ENCODE peak calls at places on chromosome 7, in nine cellular contexts. One of them, this sample, is unnamed.

GRCh38 chr7:117193564-117193963 is 129.3 kb downstream of the WNT2 start:
- DNase-seq in PC-3: no peak
- DNase-seq in PC-9: no peak
- DNase-seq in osteocyte: no peak
- DNase-seq in heart right ventricle: no peak
- DNase-seq in GM20000: no peak
- DNase-seq in MM.1S: no peak
- DNase-seq in CD4-positive, alpha-beta T cell: no peak
- DNase-seq in heart left ventricle: no peak
- DNase-seq in this sample: no peak

GRCh38 chr7:40758590-40758989 is 623.8 kb downstream of the SUGCT start:
- DNase-seq in PC-3: no peak
- DNase-seq in CD4-positive, alpha-beta T cell: no peak
- DNase-seq in heart left ventricle: no peak
- DNase-seq in PC-9: no peak
- DNase-seq in heart right ventricle: no peak
- DNase-seq in GM20000: no peak
- DNase-seq in osteocyte: no peak
- DNase-seq in MM.1S: no peak
- DNase-seq in this sample: no peak

GRCh38 chr7:133167300-133167699 is 85.4 kb upstream of the CHCHD3 start:
- DNase-seq in PC-3: no peak
- DNase-seq in GM20000: no peak
- DNase-seq in PC-9: no peak
- DNase-seq in osteocyte: no peak
- DNase-seq in CD4-positive, alpha-beta T cell: no peak
- DNase-seq in heart right ventricle: no peak
- DNase-seq in MM.1S: no peak
- DNase-seq in heart left ventricle: no peak
- DNase-seq in this sample: no peak

GRCh38 chr7:29723599-29723998 is 82.7 kb upstream of the WIPF3 start:
- DNase-seq in MM.1S: no peak
- DNase-seq in GM20000: no peak
- DNase-seq in CD4-positive, alpha-beta T cell: no peak
- DNase-seq in heart right ventricle: no peak
- DNase-seq in osteocyte: no peak
- DNase-seq in PC-9: peak
- DNase-seq in PC-3: peak
- DNase-seq in heart left ventricle: no peak
- DNase-seq in this sample: no peak

GRCh38 chr7:17530249-17530648 is 231.8 kb downstream of the AHR start:
- DNase-seq in CD4-positive, alpha-beta T cell: no peak
- DNase-seq in PC-3: no peak
- DNase-seq in GM20000: no peak
- DNase-seq in heart right ventricle: no peak
- DNase-seq in PC-9: no peak
- DNase-seq in osteocyte: no peak
- DNase-seq in MM.1S: no peak
- DNase-seq in heart left ventricle: no peak
- DNase-seq in this sample: no peak

GRCh38 chr7:149067869-149068268 is 22.6 kb downstream of the ZNF786 start:
- DNase-seq in heart left ventricle: no peak
- DNase-seq in PC-9: no peak
- DNase-seq in PC-3: peak
- DNase-seq in MM.1S: no peak
- DNase-seq in osteocyte: no peak
- DNase-seq in GM20000: no peak
- DNase-seq in heart right ventricle: no peak
- DNase-seq in CD4-positive, alpha-beta T cell: no peak
- DNase-seq in this sample: no peak

GRCh38 chr7:44103566-44103940 is 592 bp upstream of the AEBP1 start:
- DNase-seq in osteocyte: no peak
- DNase-seq in MM.1S: no peak
- DNase-seq in GM20000: no peak
- DNase-seq in heart left ventricle: no peak
- DNase-seq in PC-3: no peak
- DNase-seq in PC-9: no peak
- DNase-seq in heart right ventricle: no peak
- DNase-seq in CD4-positive, alpha-beta T cell: no peak
- DNase-seq in this sample: no peak

GRCh38 chr7:82594665-82595064 is 151.1 kb upstream of the CACNA2D1 start:
- DNase-seq in GM20000: no peak
- DNase-seq in heart left ventricle: no peak
- DNase-seq in heart right ventricle: no peak
- DNase-seq in PC-3: no peak
- DNase-seq in PC-9: peak
- DNase-seq in osteocyte: no peak
- DNase-seq in MM.1S: no peak
- DNase-seq in CD4-positive, alpha-beta T cell: no peak
- DNase-seq in this sample: no peak

GRCh38 chr7:155371884-155372781 is 74.5 kb downstream of the INSIG1 start:
- DNase-seq in CD4-positive, alpha-beta T cell: no peak
- DNase-seq in osteocyte: no peak
- DNase-seq in GM20000: peak
- DNase-seq in PC-3: no peak
- DNase-seq in PC-9: no peak
- DNase-seq in heart right ventricle: no peak
- DNase-seq in heart left ventricle: no peak
- DNase-seq in MM.1S: peak
- DNase-seq in this sample: no peak

GRCh38 chr7:27411145-27411544 is 168.5 kb downstream of the EVX1 start:
- DNase-seq in heart right ventricle: no peak
- DNase-seq in CD4-positive, alpha-beta T cell: no peak
- DNase-seq in PC-9: no peak
- DNase-seq in GM20000: no peak
- DNase-seq in PC-3: no peak
- DNase-seq in MM.1S: no peak
- DNase-seq in osteocyte: no peak
- DNase-seq in heart left ventricle: no peak
- DNase-seq in this sample: no peak

GRCh38 chr7:120996333-120996982 is 7.9 kb downstream of the CPED1 start:
- DNase-seq in PC-9: peak
- DNase-seq in heart left ventricle: peak
- DNase-seq in PC-3: peak
- DNase-seq in osteocyte: peak
- DNase-seq in CD4-positive, alpha-beta T cell: peak
- DNase-seq in heart right ventricle: no peak
- DNase-seq in GM20000: no peak
- DNase-seq in MM.1S: peak
- DNase-seq in this sample: no peak

GRCh38 chr7:20647908-20648776 is 32.7 kb downstream of the ABCB5 start:
- DNase-seq in CD4-positive, alpha-beta T cell: no peak
- DNase-seq in MM.1S: peak
- DNase-seq in heart right ventricle: no peak
- DNase-seq in PC-3: peak
- DNase-seq in PC-9: peak
- DNase-seq in osteocyte: no peak
- DNase-seq in GM20000: no peak
- DNase-seq in heart left ventricle: no peak
- DNase-seq in this sample: no peak
- TF ChIP-seq CTCF in CD4-positive, alpha-beta T cell: no peak
- TF ChIP-seq CTCF in MM.1S: peak
- TF ChIP-seq CTCF in heart right ventricle: peak
- TF ChIP-seq CTCF in PC-3: peak
- TF ChIP-seq CTCF in PC-9: peak
- TF ChIP-seq CTCF in osteocyte: peak
- TF ChIP-seq CTCF in GM20000: no peak
- TF ChIP-seq CTCF in heart left ventricle: peak
- TF ChIP-seq CTCF in this sample: peak

GRCh38 chr7:22649686-22650085 is 77.3 kb upstream of the IL6 start:
- DNase-seq in osteocyte: no peak
- DNase-seq in PC-9: no peak
- DNase-seq in heart left ventricle: no peak
- DNase-seq in heart right ventricle: no peak
- DNase-seq in PC-3: no peak
- DNase-seq in GM20000: no peak
- DNase-seq in MM.1S: no peak
- DNase-seq in CD4-positive, alpha-beta T cell: no peak
- DNase-seq in this sample: no peak

GRCh38 chr7:22647451-22648257 is 79.3 kb upstream of the IL6 start:
- DNase-seq in heart right ventricle: no peak
- DNase-seq in osteocyte: no peak
- DNase-seq in PC-9: no peak
- DNase-seq in PC-3: peak
- DNase-seq in GM20000: no peak
- DNase-seq in heart left ventricle: no peak
- DNase-seq in MM.1S: no peak
- DNase-seq in CD4-positive, alpha-beta T cell: no peak
- DNase-seq in this sample: no peak

GRCh38 chr7:22642454-22642853 is 84.5 kb upstream of the IL6 start:
- DNase-seq in GM20000: no peak
- DNase-seq in heart right ventricle: no peak
- DNase-seq in PC-3: no peak
- DNase-seq in MM.1S: no peak
- DNase-seq in PC-9: no peak
- DNase-seq in heart left ventricle: no peak
- DNase-seq in CD4-positive, alpha-beta T cell: no peak
- DNase-seq in osteocyte: no peak
- DNase-seq in this sample: no peak

GRCh38 chr7:22640269-22640668 is 86.7 kb upstream of the IL6 start:
- DNase-seq in GM20000: peak
- DNase-seq in MM.1S: peak
- DNase-seq in heart right ventricle: no peak
- DNase-seq in heart left ventricle: no peak
- DNase-seq in PC-9: no peak
- DNase-seq in osteocyte: no peak
- DNase-seq in CD4-positive, alpha-beta T cell: no peak
- DNase-seq in PC-3: no peak
- DNase-seq in this sample: no peak

DNA sequence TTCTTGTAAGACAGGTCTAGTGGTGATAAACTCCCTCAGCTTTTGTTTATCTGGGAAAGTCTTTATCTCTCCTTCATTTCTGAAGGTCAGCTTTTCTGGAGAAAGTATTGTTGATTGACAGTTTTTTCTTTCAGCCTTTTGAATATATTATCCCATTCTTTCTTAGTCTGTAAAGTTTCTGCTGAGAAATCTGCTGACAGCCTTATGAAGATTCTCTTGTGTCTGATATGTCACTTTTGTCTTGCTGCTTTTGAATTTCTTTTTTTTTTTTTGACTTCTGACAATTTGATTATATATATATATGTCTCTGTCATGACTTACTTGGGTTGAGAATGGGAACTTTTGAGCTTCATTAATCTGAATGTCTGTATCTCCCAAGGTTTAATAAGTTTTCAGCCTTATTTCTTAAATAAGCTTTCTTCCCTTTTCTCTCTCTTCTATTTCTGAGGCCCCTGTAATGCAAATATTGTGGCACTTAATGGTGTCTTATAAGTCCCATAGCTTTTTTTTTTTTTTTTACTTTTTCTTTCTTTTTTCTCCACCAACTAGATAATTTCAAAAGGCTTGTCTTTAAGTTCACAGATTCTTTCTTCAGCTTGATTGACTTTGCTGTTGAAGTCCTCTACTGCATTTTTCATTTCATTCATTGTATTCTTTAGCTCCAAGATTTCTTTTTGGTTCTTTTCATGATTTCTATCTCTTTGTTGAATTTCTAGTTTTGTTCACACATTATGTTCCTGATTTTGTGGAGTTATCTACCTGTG is 81.4 kb upstream of the IL6 start:
- DNase-seq in MM.1S: no peak
- DNase-seq in PC-9: no peak
- DNase-seq in heart left ventricle: no peak
- DNase-seq in heart right ventricle: no peak
- DNase-seq in GM20000: no peak
- DNase-seq in osteocyte: no peak
- DNase-seq in CD4-positive, alpha-beta T cell: no peak
- DNase-seq in PC-3: no peak
- DNase-seq in this sample: no peak
- TF ChIP-seq CTCF in MM.1S: no peak
- TF ChIP-seq CTCF in PC-9: no peak
- TF ChIP-seq CTCF in heart left ventricle: no peak
- TF ChIP-seq CTCF in heart right ventricle: no peak
- TF ChIP-seq CTCF in GM20000: no peak
- TF ChIP-seq CTCF in osteocyte: no peak
- TF ChIP-seq CTCF in CD4-positive, alpha-beta T cell: no peak
- TF ChIP-seq CTCF in PC-3: no peak
- TF ChIP-seq CTCF in this sample: no peak

GRCh38 chr7:74022507-74022906 is 5.5 kb upstream of the ELN start:
- DNase-seq in PC-9: no peak
- DNase-seq in CD4-positive, alpha-beta T cell: no peak
- DNase-seq in MM.1S: no peak
- DNase-seq in heart right ventricle: no peak
- DNase-seq in GM20000: no peak
- DNase-seq in osteocyte: no peak
- DNase-seq in PC-3: no peak
- DNase-seq in heart left ventricle: no peak
- DNase-seq in this sample: no peak

GRCh38 chr7:74025745-74026144 is 2.2 kb upstream of the ELN start:
- DNase-seq in PC-3: no peak
- DNase-seq in osteocyte: no peak
- DNase-seq in PC-9: no peak
- DNase-seq in heart right ventricle: no peak
- DNase-seq in heart left ventricle: no peak
- DNase-seq in MM.1S: no peak
- DNase-seq in GM20000: no peak
- DNase-seq in CD4-positive, alpha-beta T cell: no peak
- DNase-seq in this sample: no peak

GRCh38 chr7:74023037-74023436 is 4.9 kb upstream of the ELN start:
- DNase-seq in heart left ventricle: peak
- DNase-seq in PC-9: peak
- DNase-seq in CD4-positive, alpha-beta T cell: no peak
- DNase-seq in PC-3: peak
- DNase-seq in GM20000: no peak
- DNase-seq in osteocyte: peak
- DNase-seq in heart right ventricle: peak
- DNase-seq in MM.1S: no peak
- DNase-seq in this sample: no peak

GRCh38 chr7:74025146-74025545 is 2.8 kb upstream of the ELN start:
- DNase-seq in heart right ventricle: no peak
- DNase-seq in osteocyte: no peak
- DNase-seq in heart left ventricle: no peak
- DNase-seq in PC-3: no peak
- DNase-seq in MM.1S: no peak
- DNase-seq in PC-9: peak
- DNase-seq in GM20000: no peak
- DNase-seq in CD4-positive, alpha-beta T cell: no peak
- DNase-seq in this sample: no peak

DNA sequence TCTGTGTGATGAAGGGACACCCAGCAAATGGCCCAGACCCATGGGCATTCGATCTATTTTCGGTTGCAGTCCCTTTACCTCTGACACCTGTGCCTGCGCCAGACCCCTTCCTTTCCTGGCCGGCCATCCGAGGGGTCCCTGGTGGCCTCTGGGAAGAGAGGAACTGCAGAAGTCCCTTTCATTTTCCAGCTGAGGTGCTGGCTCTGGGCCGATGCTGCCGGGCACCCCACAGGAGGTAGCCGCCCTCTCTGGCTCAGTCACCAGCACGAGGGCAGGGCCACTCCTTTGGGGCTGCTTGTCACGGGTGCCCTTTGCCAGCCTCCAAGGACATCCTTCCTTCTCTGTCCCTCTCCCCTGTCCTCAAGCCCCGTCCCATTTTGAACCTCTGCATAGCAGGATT is 4.2 kb upstream of the ELN start:
- DNase-seq in GM20000: no peak
- DNase-seq in PC-9: no peak
- DNase-seq in heart right ventricle: no peak
- DNase-seq in osteocyte: no peak
- DNase-seq in MM.1S: no peak
- DNase-seq in heart left ventricle: no peak
- DNase-seq in PC-3: no peak
- DNase-seq in CD4-positive, alpha-beta T cell: no peak
- DNase-seq in this sample: no peak
- TF ChIP-seq CTCF in GM20000: no peak
- TF ChIP-seq CTCF in PC-9: no peak
- TF ChIP-seq CTCF in heart right ventricle: no peak
- TF ChIP-seq CTCF in osteocyte: no peak
- TF ChIP-seq CTCF in MM.1S: no peak
- TF ChIP-seq CTCF in heart left ventricle: no peak
- TF ChIP-seq CTCF in PC-3: no peak
- TF ChIP-seq CTCF in CD4-positive, alpha-beta T cell: no peak
- TF ChIP-seq CTCF in this sample: no peak

GRCh38 chr7:64307254-64308018 is 6.3 kb upstream of the ZNF736 start:
- DNase-seq in heart right ventricle: peak
- DNase-seq in GM20000: peak
- DNase-seq in MM.1S: peak
- DNase-seq in heart left ventricle: peak
- DNase-seq in PC-9: peak
- DNase-seq in PC-3: peak
- DNase-seq in osteocyte: no peak
- DNase-seq in CD4-positive, alpha-beta T cell: peak
- DNase-seq in this sample: peak
- TF ChIP-seq CTCF in heart right ventricle: peak
- TF ChIP-seq CTCF in GM20000: no peak
- TF ChIP-seq CTCF in MM.1S: no peak
- TF ChIP-seq CTCF in heart left ventricle: no peak
- TF ChIP-seq CTCF in PC-9: no peak
- TF ChIP-seq CTCF in PC-3: no peak
- TF ChIP-seq CTCF in osteocyte: no peak
- TF ChIP-seq CTCF in CD4-positive, alpha-beta T cell: no peak
- TF ChIP-seq CTCF in this sample: no peak